ENCODE peak calls at places on chromosomes 1 and 21, in five cellular contexts. One of them, this sample, is unnamed.

GRCh38 chr1:223714849-223715709 is 2.7 kb downstream of the CAPN2 start:
- DNase-seq in GM06990: no peak
- DNase-seq in AG10803: peak; percentile 73
- DNase-seq in fibroblast of mammary gland: peak; percentile 93
- DNase-seq in tibial nerve: no peak
- DNase-seq in this sample: no peak

GRCh38 chr1:147598631-147599361 is 57.5 kb downstream of the BCL9 start:
- DNase-seq in fibroblast of mammary gland: peak; percentile 16
- DNase-seq in AG10803: no peak
- DNase-seq in tibial nerve: no peak
- DNase-seq in GM06990: no peak
- DNase-seq in this sample: no peak

GRCh38 chr1:1264868-1265272 is 8.8 kb downstream of the UBE2J2 start:
- DNase-seq in fibroblast of mammary gland: peak; percentile 98
- DNase-seq in tibial nerve: no peak
- DNase-seq in GM06990: no peak
- DNase-seq in AG10803: peak; percentile 98
- DNase-seq in this sample: no peak

GRCh38 chr1:52432807-52433206 is 28.4 kb downstream of the PRPF38A start:
- DNase-seq in GM06990: no peak
- DNase-seq in AG10803: no peak
- DNase-seq in fibroblast of mammary gland: no peak
- DNase-seq in tibial nerve: no peak
- DNase-seq in this sample: no peak

GRCh38 chr1:227886993-227887696 is 60.6 kb downstream of the WNT9A start:
- DNase-seq in fibroblast of mammary gland: peak; percentile 54
- DNase-seq in GM06990: no peak
- DNase-seq in AG10803: peak; percentile 23
- DNase-seq in tibial nerve: peak; percentile 62
- DNase-seq in this sample: peak; percentile 81

GRCh38 chr1:185345913-185346717 is 29.1 kb upstream of the IVNS1ABP start:
- DNase-seq in fibroblast of mammary gland: no peak
- DNase-seq in GM06990: no peak
- DNase-seq in AG10803: no peak
- DNase-seq in tibial nerve: no peak
- DNase-seq in this sample: no peak

GRCh38 chr1:119220980-119221379 is 80.5 kb upstream of the WARS2 start:
- DNase-seq in AG10803: peak; percentile 72
- DNase-seq in tibial nerve: no peak
- DNase-seq in fibroblast of mammary gland: peak; percentile 83
- DNase-seq in GM06990: no peak
- DNase-seq in this sample: no peak

GRCh38 chr1:52915855-52916220 is 5.7 kb downstream of the ECHDC2 start:
- DNase-seq in GM06990: no peak
- DNase-seq in tibial nerve: no peak
- DNase-seq in AG10803: no peak
- DNase-seq in fibroblast of mammary gland: no peak
- DNase-seq in this sample: no peak

GRCh38 chr1:219081943-219082925 is 91.4 kb upstream of the LYPLAL1 start:
- DNase-seq in fibroblast of mammary gland: no peak
- DNase-seq in GM06990: no peak
- DNase-seq in AG10803: no peak
- DNase-seq in tibial nerve: no peak
- DNase-seq in this sample: no peak

GRCh38 chr21:44305691-44306090 is 5.8 kb downstream of the PFKL start:
- DNase-seq in GM06990: no peak
- DNase-seq in fibroblast of mammary gland: no peak
- DNase-seq in AG10803: no peak
- DNase-seq in tibial nerve: no peak
- DNase-seq in this sample: no peak

DNA sequence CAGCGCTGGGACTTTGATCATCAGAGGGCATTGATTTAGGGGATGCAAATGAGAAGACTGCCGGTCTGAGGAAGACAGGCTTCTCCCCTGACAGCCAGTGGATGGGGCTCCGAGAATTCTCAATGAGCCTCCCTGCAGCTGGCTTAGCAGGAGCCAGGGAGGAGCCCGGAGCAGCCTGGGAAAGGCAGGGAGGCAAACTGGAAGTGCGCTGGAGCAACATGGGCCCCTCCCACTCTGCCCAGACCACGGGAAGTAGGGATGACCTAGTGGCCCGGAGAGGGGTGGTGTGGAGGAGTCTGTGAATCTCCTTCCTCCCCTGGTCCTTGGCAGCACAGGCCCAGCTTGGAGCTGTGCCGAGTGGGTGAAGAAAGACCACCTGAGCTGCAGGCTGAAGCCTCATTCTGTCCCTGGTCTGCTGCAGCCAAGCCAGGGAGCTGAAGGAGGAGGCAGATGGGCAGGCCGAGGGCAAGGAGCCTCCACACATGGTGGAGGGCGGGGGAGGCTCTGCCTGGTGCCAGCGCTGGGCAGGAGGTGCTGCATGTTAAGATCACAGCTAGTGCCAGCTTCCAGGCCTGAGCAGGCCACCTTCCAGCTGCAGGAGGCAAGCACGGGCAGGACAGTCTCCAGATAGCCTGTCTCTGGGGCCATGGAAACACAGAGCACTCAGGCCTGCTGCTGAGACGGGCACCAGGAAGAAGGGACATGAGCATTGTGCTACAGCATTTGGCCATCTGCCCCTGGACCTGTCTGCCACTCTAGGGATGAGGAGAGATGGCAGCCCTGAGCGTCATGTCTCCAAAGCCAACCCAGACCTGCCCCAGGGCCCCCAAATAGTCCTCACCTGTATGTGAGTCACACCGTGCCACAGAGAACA is 12.2 kb upstream of the CLSTN1 start:
- DNase-seq in AG10803: peak; percentile 32
- DNase-seq in fibroblast of mammary gland: peak; percentile 28
- DNase-seq in GM06990: no peak
- DNase-seq in tibial nerve: no peak
- DNase-seq in this sample: peak; percentile 28
- H3K4me3 ChIP-seq in AG10803: no peak overlapping the region
- H3K4me3 ChIP-seq in fibroblast of mammary gland: no peak overlapping the region
- H3K4me3 ChIP-seq in GM06990: no peak overlapping the region
- H3K4me3 ChIP-seq in tibial nerve: no peak overlapping the region
- H3K4me3 ChIP-seq in this sample: no peak overlapping the region

GRCh38 chr1:74674278-74675048 is 871 bp upstream of the ERICH3 start:
- DNase-seq in AG10803: no peak
- DNase-seq in tibial nerve: no peak
- DNase-seq in GM06990: no peak
- DNase-seq in fibroblast of mammary gland: no peak
- DNase-seq in this sample: no peak
- TF ChIP-seq CTCF in AG10803: no peak
- TF ChIP-seq CTCF in tibial nerve: no peak
- TF ChIP-seq CTCF in GM06990: no peak
- TF ChIP-seq CTCF in fibroblast of mammary gland: no peak
- TF ChIP-seq CTCF in this sample: no peak

GRCh38 chr1:69077198-69077597 is 490.5 kb upstream of the LRRC7 start:
- DNase-seq in AG10803: no peak
- DNase-seq in tibial nerve: no peak
- DNase-seq in fibroblast of mammary gland: no peak
- DNase-seq in GM06990: no peak
- DNase-seq in this sample: no peak
- H3K4me3 ChIP-seq in AG10803: no peak overlapping the region
- H3K4me3 ChIP-seq in tibial nerve: no peak overlapping the region
- H3K4me3 ChIP-seq in fibroblast of mammary gland: no peak overlapping the region
- H3K4me3 ChIP-seq in GM06990: no peak overlapping the region
- H3K4me3 ChIP-seq in this sample: no peak overlapping the region

GRCh38 chr1:210416049-210416448 is 87.3 kb downstream of the HHAT start:
- DNase-seq in GM06990: no peak
- DNase-seq in AG10803: no peak
- DNase-seq in tibial nerve: no peak
- DNase-seq in fibroblast of mammary gland: no peak
- DNase-seq in this sample: no peak
- TF ChIP-seq CTCF in GM06990: no peak
- TF ChIP-seq CTCF in AG10803: peak; percentile 12
- TF ChIP-seq CTCF in tibial nerve: no peak
- TF ChIP-seq CTCF in fibroblast of mammary gland: no peak
- TF ChIP-seq CTCF in this sample: no peak